ENCODE peak calls at places on chromosomes 12 and 14, in nine cellular contexts. U is RWPE1, S is A549, P is GM10248, D is right atrium auricular region, B is tibial artery, R is HCT116, T is GM20000, W is uterus. Y is an unnamed sample.

GRCh38 chr12:31578632-31579031 is 12.3 kb downstream of the DENND5B start:
- DNase-seq in B (no peak), P (no peak), R (no peak), U (no peak), T (no peak), W (no peak), S (no peak), D (no peak), Y (no peak)

GRCh38 chr14:78697341-78697740 is 527.2 kb downstream of the NRXN3 start:
- DNase-seq in U (peak; percentile 29), T (peak; percentile 10), R (peak; percentile 3), B (no peak), W (no peak), S (peak; percentile 7), P (no peak), D (no peak), Y (no peak)

GRCh38 chr12:54006700-54007220 is 2.0 kb upstream of the HOXC8 start:
- DNase-seq in T (no peak), R (no peak), S (no peak), D (no peak), U (no peak), B (no peak), W (no peak), P (no peak), Y (no peak)

GRCh38 chr14:76891436-76891835 is 65.2 kb downstream of the LRRC74A start:
- DNase-seq in B (no peak), W (no peak), P (no peak), D (no peak), U (no peak), T (no peak), R (no peak), S (no peak), Y (no peak)

GRCh38 chr12:121793501-121793835 is at the start of gene RHOF:
- DNase-seq in B (no peak), P (peak; percentile 75), W (no peak), T (peak; percentile 82), U (no peak), D (no peak), R (no peak), S (no peak), Y (no peak)

GRCh38 chr14:61281186-61281676 is at the start of gene TMEM30B:
- DNase-seq in W (no peak), R (no peak), T (peak; percentile 24), D (no peak), S (no peak), U (peak; percentile 94), P (no peak), B (no peak), Y (no peak)

GRCh38 chr12:43348221-43348620 is 203.8 kb downstream of the ADAMTS20 start:
- DNase-seq in U (no peak), S (no peak), T (no peak), R (no peak), W (no peak), B (no peak), P (no peak), D (no peak), Y (no peak)

GRCh38 chr14:68888025-68888850 is 90.9 kb downstream of the ACTN1 start:
- DNase-seq in R (no peak), T (no peak), P (no peak), B (peak; percentile 32), W (peak; percentile 11), S (no peak), D (no peak), U (no peak), Y (no peak)

GRCh38 chr12:27309995-27310315 is 22.7 kb upstream of the BMAL2 start:
- DNase-seq in R (no peak), S (no peak), B (no peak), P (no peak), T (no peak), W (no peak), D (no peak), U (no peak), Y (no peak)

GRCh38 chr12:5505116-5505515 is 73.2 kb downstream of the NTF3 start:
- DNase-seq in S (no peak), P (no peak), U (no peak), W (no peak), R (no peak), D (no peak), B (no peak), T (no peak), Y (no peak)

GRCh38 chr12:57216014-57216891 is at the start of gene NXPH4:
- DNase-seq in S (peak; percentile 44), T (peak; percentile 88), D (no peak), W (peak; percentile 47), P (peak; percentile 75), R (no peak), B (peak; percentile 25), U (no peak), Y (no peak)

GRCh38 chr12:94722664-94723063 is 72.3 kb upstream of the TMCC3 start:
- DNase-seq in W (no peak), S (no peak), D (no peak), B (no peak), R (no peak), P (no peak), U (no peak), T (no peak), Y (no peak)

GRCh38 chr12:94721173-94721572 is 70.8 kb upstream of the TMCC3 start:
- DNase-seq in W (no peak), T (peak; percentile 63), D (no peak), S (no peak), R (no peak), B (no peak), P (peak; percentile 64), U (no peak), Y (no peak)

GRCh38 chr12:94730846-94731245 is 80.5 kb upstream of the TMCC3 start:
- DNase-seq in W (no peak), U (no peak), B (no peak), T (no peak), S (no peak), R (no peak), D (no peak), P (no peak), Y (no peak)

GRCh38 chr12:94725375-94726168 is 75.2 kb upstream of the TMCC3 start:
- DNase-seq in W (no peak), U (peak; percentile 30), B (peak; percentile 51), P (no peak), T (no peak), S (peak; percentile 30), R (peak; percentile 38), D (no peak), Y (no peak)
- TF ChIP-seq CTCF in W (no peak), U (no peak), B (peak; percentile 17), P (peak; percentile 36), T (peak; percentile 6), S (no peak), R (peak; percentile 67), D (no peak), Y (no peak)

DNA sequence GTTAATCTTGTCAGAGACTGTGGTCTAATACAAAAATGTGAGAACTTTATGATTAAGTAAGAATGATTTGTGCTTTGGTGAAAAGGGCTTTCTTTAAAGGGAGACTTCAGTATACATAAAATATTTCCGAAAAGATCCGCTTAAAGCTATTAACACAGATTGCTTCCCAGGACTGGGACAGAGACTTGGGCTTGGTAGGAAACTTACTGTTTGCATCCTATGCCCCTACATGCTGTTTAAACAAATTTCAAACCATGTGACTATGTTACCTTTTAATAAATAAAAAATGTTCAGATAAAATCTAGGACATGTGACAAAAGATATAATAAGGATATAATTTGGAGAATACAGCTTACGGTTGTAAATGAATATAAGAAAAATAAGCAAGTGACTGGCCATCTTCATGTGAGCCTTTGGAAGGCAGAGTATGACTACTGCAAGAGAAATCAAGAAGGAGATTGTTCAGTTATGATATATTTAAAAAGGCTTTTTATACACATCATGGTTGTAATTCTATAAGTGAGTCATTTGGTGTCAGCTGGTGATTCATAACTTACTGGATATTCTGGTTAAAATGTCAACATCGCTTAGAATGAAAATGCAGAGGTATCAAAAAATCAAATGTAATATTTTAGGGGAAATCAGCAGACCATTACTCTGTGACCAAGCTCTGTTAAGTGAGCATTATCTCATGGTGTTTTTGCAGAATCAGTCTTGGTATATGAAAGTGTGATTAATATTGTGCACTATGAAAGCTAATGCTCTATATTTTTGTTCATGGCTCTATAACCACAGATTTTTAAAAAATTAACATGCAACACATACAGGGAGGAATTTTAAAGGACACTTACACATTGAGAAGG is 234.8 kb upstream of the E2F7 start:
- DNase-seq in S (no peak), D (no peak), R (no peak), U (peak; percentile 64), T (no peak), W (no peak), P (no peak), B (no peak), Y (no peak)
- TF ChIP-seq CTCF in S (no peak), D (no peak), R (no peak), U (no peak), T (no peak), W (no peak), P (no peak), B (no peak), Y (no peak)

GRCh38 chr12:52407918-52408317 is 1.8 kb upstream of the KRT82 start:
- DNase-seq in D (no peak), R (no peak), S (no peak), W (no peak), T (no peak), U (no peak), B (no peak), P (no peak), Y (no peak)
- TF ChIP-seq CTCF in D (no peak), R (peak; percentile 37), S (no peak), W (no peak), T (no peak), U (no peak), B (no peak), P (no peak), Y (no peak)

DNA sequence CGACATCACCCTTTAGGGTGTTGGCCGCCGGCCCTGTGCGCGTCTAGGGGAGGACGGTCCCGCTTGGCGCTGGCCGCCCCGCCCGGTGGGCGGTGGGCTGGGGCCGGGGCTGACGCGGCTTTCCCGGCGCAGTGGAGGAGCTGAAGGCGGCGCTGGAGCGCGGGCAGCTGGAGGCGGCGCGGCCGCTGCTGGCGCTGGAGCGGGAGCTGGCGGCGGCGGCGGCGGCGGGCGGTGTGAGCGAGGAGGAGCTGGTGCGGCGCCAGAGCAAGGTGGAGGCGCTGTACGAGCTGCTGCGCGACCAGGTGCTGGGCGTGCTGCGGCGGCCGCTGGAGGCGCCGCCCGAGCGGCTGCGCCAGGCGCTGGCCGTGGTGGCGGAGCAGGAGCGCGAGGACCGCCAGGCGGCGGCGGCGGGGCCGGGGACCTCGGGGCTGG is 3.6 kb downstream of the TNFAIP2 start:
- DNase-seq in B (no peak), T (no peak), U (peak; percentile 55), D (no peak), R (no peak), P (no peak), W (peak; percentile 60), S (no peak), Y (peak; percentile 81)
- TF ChIP-seq CTCF in B (no peak), T (no peak), U (peak; percentile 65), D (no peak), R (no peak), P (no peak), W (no peak), S (no peak), Y (no peak)

GRCh38 chr14:103209054-103209453 is 85.8 kb downstream of the TNFAIP2 start:
- DNase-seq in R (no peak), B (no peak), S (no peak), T (no peak), W (no peak), P (no peak), D (no peak), U (no peak), Y (no peak)
- TF ChIP-seq CTCF in R (no peak), B (no peak), S (no peak), T (no peak), W (no peak), P (no peak), D (no peak), U (no peak), Y (no peak)

Y was measured in glutamatergic neuron.